ENCODE peak calls at places on chromosomes 11 and 22, in nine cellular contexts. Y is suprapubic skin, M is HTR-8/SVneo, J is amygdala, Z is retinal pigment epithelial cell, L is iris pigment epithelial cell, W is posterior cingulate gyrus, C is iPS DF 19.7, S is BJ. A is an unnamed sample.
A peak's percentile ranks its signal among the peaks of the same experiment; 100 is the strongest.

GRCh38 chr11:100808904-100809491 is 121.9 kb downstream of the ARHGAP42 start:
- DNase-seq in Y (no peak), L (peak; percentile 79), S (no peak), M (peak; percentile 62), Z (no peak), C (no peak), W (no peak), J (no peak), A (peak; percentile 47)

GRCh38 chr11:44861829-44862545 is 88.7 kb downstream of the TP53I11 start:
- DNase-seq in W (peak; percentile 78), M (peak; percentile 96), L (peak; percentile 99), S (peak; percentile 93), Z (peak; percentile 99), J (no peak), Y (no peak), C (peak; percentile 77), A (peak; percentile 50)

GRCh38 chr11:69799582-69799981 is 19.6 kb downstream of the FGF3 start:
- DNase-seq in W (no peak), L (peak; percentile 54), Y (no peak), Z (no peak), M (no peak), C (peak; percentile 60), J (no peak), S (no peak), A (peak; percentile 32)

GRCh38 chr11:14954581-14954980 is 17.6 kb downstream of the CALCA start:
- DNase-seq in Z (no peak), M (no peak), W (no peak), J (no peak), L (no peak), S (no peak), Y (no peak), C (no peak), A (no peak)

GRCh38 chr11:6497069-6497839 is at the start of gene DNHD1:
- DNase-seq in S (no peak), W (peak; percentile 71), L (no peak), C (no peak), Z (no peak), J (no peak), Y (no peak), M (no peak), A (no peak)

GRCh38 chr11:63769044-63769718 is 606 bp upstream of the ZFTA start:
- DNase-seq in Y (no peak), L (no peak), C (no peak), W (peak; percentile 76), S (no peak), J (no peak), Z (no peak), M (peak; percentile 35), A (no peak)

GRCh38 chr11:67436459-67437081 is 912 bp downstream of the PTPRCAP start:
- DNase-seq in M (no peak), Y (no peak), S (no peak), C (peak; percentile 86), L (no peak), J (no peak), Z (no peak), W (no peak), A (no peak)

GRCh38 chr11:14537134-14537599 is 17.0 kb upstream of the PSMA1 start:
- DNase-seq in Z (no peak), M (peak; percentile 36), W (no peak), J (no peak), L (peak; percentile 36), S (no peak), Y (no peak), C (no peak), A (peak; percentile 29)

GRCh38 chr11:66725646-66726045 is 3.4 kb downstream of the SPTBN2 start:
- DNase-seq in Y (no peak), S (no peak), L (peak; percentile 28), J (no peak), C (no peak), W (no peak), M (no peak), Z (no peak), A (no peak)

GRCh38 chr22:42562282-42562681 is 8.5 kb downstream of the SERHL2 start:
- DNase-seq in M (no peak), Y (no peak), L (no peak), W (no peak), Z (no peak), C (no peak), J (no peak), S (no peak), A (no peak)

GRCh38 chr11:69642913-69643632 is 2.1 kb downstream of the CCND1 start:
- DNase-seq in M (peak; percentile 88), W (peak; percentile 92), L (peak; percentile 73), Y (peak; percentile 87), Z (no peak), J (no peak), S (no peak), C (no peak), A (no peak)

GRCh38 chr11:66728760-66729385 is at the start of gene SPTBN2:
- DNase-seq in Z (no peak), L (no peak), Y (no peak), W (no peak), S (no peak), J (no peak), M (no peak), C (no peak), A (no peak)

GRCh38 chr22:42844756-42845155 is 12.3 kb downstream of the ARFGAP3 start:
- DNase-seq in Z (no peak), S (peak; percentile 88), C (no peak), W (no peak), Y (no peak), L (no peak), M (peak; percentile 44), J (no peak), A (no peak)

GRCh38 chr11:126211236-126212088 is at the start of the genes FAM118B and RPUSD4:
- DNase-seq in W (peak; percentile 100), M (peak; percentile 98), J (peak; percentile 96), L (peak; percentile 98), Y (peak; percentile 100), Z (peak; percentile 88), S (peak; percentile 82), C (peak; percentile 77), A (peak; percentile 98)

GRCh38 chr22:29071261-29072045 is 1.4 kb upstream of the KREMEN1 start:
- DNase-seq in J (no peak), S (no peak), Z (no peak), W (no peak), L (peak; percentile 29), C (no peak), M (no peak), Y (peak; percentile 86), A (no peak)

GRCh38 chr11:19055016-19055415 is 5.5 kb downstream of the MRGPRX2 start:
- DNase-seq in S (no peak), W (no peak), L (no peak), M (no peak), J (no peak), Z (no peak), Y (no peak), C (no peak), A (no peak)

GRCh38 chr11:100757636-100758035 is 70.5 kb downstream of the ARHGAP42 start:
- DNase-seq in S (no peak), Y (no peak), M (no peak), Z (no peak), W (no peak), L (no peak), J (peak; percentile 26), C (no peak), A (no peak)

GRCh38 chr11:126880872-126881271 is 119.7 kb downstream of the KIRREL3 start:
- DNase-seq in C (no peak), W (no peak), L (no peak), Z (no peak), S (no peak), Y (no peak), J (no peak), M (no peak), A (no peak)

GRCh38 chr11:122046846-122047245 is 69.2 kb downstream of the BLID start:
- DNase-seq in Y (no peak), L (peak; percentile 90), W (no peak), S (no peak), J (no peak), C (no peak), Z (no peak), M (no peak), A (no peak)

GRCh38 chr11:77779935-77780334 is 40.6 kb downstream of the RSF1 start:
- DNase-seq in M (peak; percentile 24), Z (peak; percentile 2), J (no peak), Y (no peak), L (peak; percentile 46), C (peak; percentile 17), S (no peak), W (no peak), A (peak; percentile 20)

GRCh38 chr11:102306048-102306575 is 11.2 kb upstream of the BIRC3 start:
- DNase-seq in L (no peak), M (no peak), Y (no peak), W (no peak), C (no peak), S (no peak), Z (no peak), J (no peak), A (no peak)

GRCh38 chr11:60761436-60762190 is 4.9 kb downstream of the MS4A15 start:
- DNase-seq in Z (no peak), L (no peak), Y (peak; percentile 16), S (no peak), J (no peak), M (no peak), W (no peak), C (no peak), A (no peak)

GRCh38 chr22:46801331-46801811 is 38.9 kb downstream of the TBC1D22A start:
- DNase-seq in S (no peak), C (no peak), L (no peak), M (no peak), W (no peak), Z (no peak), Y (no peak), J (no peak), A (no peak)

GRCh38 chr11:44992774-44993173 is 42.1 kb upstream of the TP53I11 start:
- DNase-seq in M (no peak), S (no peak), C (no peak), Y (no peak), Z (no peak), W (no peak), L (no peak), J (no peak), A (no peak)

GRCh38 chr11:18844753-18845367 is 53.3 kb upstream of the PTPN5 start:
- DNase-seq in M (peak; percentile 30), L (peak; percentile 64), J (no peak), S (no peak), Z (peak; percentile 7), W (no peak), Y (no peak), C (peak; percentile 33), A (peak; percentile 50)

GRCh38 chr11:43947003-43947500 is 4.6 kb downstream of the C11orf96 start:
- DNase-seq in Y (no peak), M (no peak), Z (no peak), C (no peak), L (peak; percentile 55), S (no peak), W (no peak), J (no peak), A (no peak)

GRCh38 chr11:36280531-36280930 is 8.7 kb downstream of the COMMD9 start:
- DNase-seq in L (no peak), Z (no peak), Y (no peak), J (no peak), S (no peak), M (no peak), C (no peak), W (no peak), A (no peak)

GRCh38 chr11:15179167-15179566 is 64.4 kb downstream of the INSC start:
- DNase-seq in W (no peak), Z (peak; percentile 24), S (peak; percentile 80), J (no peak), L (peak; percentile 35), Y (no peak), C (no peak), M (no peak), A (no peak)

GRCh38 chr11:39385911-39386310 is 2073.5 kb downstream of the LRRC4C start:
- DNase-seq in Z (no peak), J (no peak), S (no peak), M (no peak), C (no peak), W (no peak), L (no peak), Y (no peak), A (no peak)

GRCh38 chr11:65425105-65425970 is 2.7 kb downstream of the NEAT1 start:
- DNase-seq in Z (no peak), S (no peak), M (no peak), L (peak; percentile 67), C (no peak), W (no peak), Y (peak; percentile 78), J (no peak), A (peak; percentile 67)

GRCh38 chr11:120239713-120240640 is at the start of gene POU2F3:
- DNase-seq in Y (no peak), J (no peak), W (no peak), S (no peak), Z (no peak), M (no peak), C (no peak), L (no peak), A (no peak)